ENCODE peak calls at places on chromosomes 1 and 21, in eight cellular contexts. A, W, B, T, F, S, G and E are unnamed samples.

GRCh38 chr1:37765937-37766664 is 1.2 kb upstream of the EPHA10 start:
- DNase-seq in S (peak), T (no peak), A (no peak), F (no peak), B (no peak), W (no peak), G (no peak), E (no peak)

GRCh38 chr1:81801834-81802531 is 1.2 kb downstream of the ADGRL2 start:
- DNase-seq in G (peak), S (peak), A (peak), T (no peak), F (peak), W (no peak), B (no peak), E (peak)

GRCh38 chr1:188220051-188220450 is 1391.3 kb downstream of the PLA2G4A start:
- DNase-seq in B (no peak), T (no peak), A (no peak), G (no peak), W (no peak), F (no peak), S (no peak), E (no peak)

GRCh38 chr1:212699839-212700596 is at the start of gene BATF3:
- DNase-seq in S (peak), A (peak), T (no peak), B (peak), W (peak), F (no peak), G (peak), E (peak)

GRCh38 chr1:25253911-25254310 is 6.7 kb upstream of the RSRP1 start:
- DNase-seq in G (no peak), T (no peak), F (peak), S (no peak), B (no peak), A (no peak), W (no peak), E (no peak)

GRCh38 chr1:64867266-64867665 is 99.1 kb downstream of the JAK1 start:
- DNase-seq in T (no peak), B (no peak), S (no peak), G (no peak), A (no peak), W (no peak), F (no peak), E (no peak)

GRCh38 chr1:197021716-197022115 is 44.4 kb downstream of the CFHR5 start:
- DNase-seq in B (no peak), G (no peak), F (no peak), S (no peak), T (no peak), W (no peak), A (no peak), E (no peak)

GRCh38 chr1:175132456-175132855 is 60.1 kb downstream of the KIAA0040 start:
- DNase-seq in F (peak), G (no peak), W (no peak), T (no peak), A (no peak), S (no peak), B (no peak), E (no peak)

GRCh38 chr1:93518516-93518915 is 70.6 kb downstream of the FNBP1L start:
- DNase-seq in W (no peak), T (no peak), S (no peak), A (no peak), G (no peak), F (no peak), B (no peak), E (no peak)

GRCh38 chr1:39955547-39956539 is 898 bp downstream of the MFSD2A start:
- DNase-seq in F (peak), W (no peak), S (peak), B (peak), G (no peak), A (no peak), T (no peak), E (peak)

GRCh38 chr1:243748706-243749283 is 101.2 kb downstream of the AKT3 start:
- DNase-seq in G (peak), F (peak), S (peak), B (no peak), W (no peak), T (no peak), A (no peak), E (no peak)

GRCh38 chr1:108813326-108813725 is 43.6 kb downstream of the AKNAD1 start:
- DNase-seq in F (no peak), W (no peak), A (no peak), T (no peak), S (no peak), B (no peak), G (no peak), E (no peak)

GRCh38 chr1:163174524-163175437 is 27.9 kb downstream of the RGS5 start:
- DNase-seq in T (no peak), S (peak), F (peak), B (peak), W (peak), A (peak), G (peak), E (peak)

GRCh38 chr1:204014336-204014735 is 58.6 kb upstream of the SOX13 start:
- DNase-seq in B (no peak), T (no peak), F (no peak), A (no peak), S (no peak), W (no peak), G (no peak), E (no peak)

GRCh38 chr1:118563969-118564951 is 379.2 kb upstream of the SPAG17 start:
- DNase-seq in B (no peak), F (no peak), S (no peak), T (no peak), A (peak), W (no peak), G (peak), E (peak)

GRCh38 chr1:226870323-226871046 is at the start of gene PSEN2:
- DNase-seq in B (peak), G (no peak), A (peak), T (no peak), S (peak), W (peak), F (peak), E (peak)

GRCh38 chr1:21935891-21936365 is 1.2 kb downstream of the HSPG2 start:
- DNase-seq in B (no peak), W (no peak), T (no peak), G (no peak), A (no peak), F (no peak), S (peak), E (no peak)

GRCh38 chr1:172585861-172586260 is 52.9 kb downstream of the SUCO start:
- DNase-seq in A (no peak), G (no peak), T (no peak), W (no peak), F (peak), S (no peak), B (no peak), E (no peak)

GRCh38 chr1:237031480-237031879 is 10.5 kb upstream of the RYR2 start:
- DNase-seq in W (no peak), F (no peak), S (no peak), G (no peak), B (no peak), A (no peak), T (no peak), E (no peak)

GRCh38 chr1:153790996-153791855 is 16.0 kb downstream of the SLC27A3 start:
- DNase-seq in A (no peak), W (no peak), F (peak), T (peak), S (no peak), B (no peak), G (no peak), E (no peak)

GRCh38 chr1:41363632-41364320 is 2.5 kb downstream of the FOXO6 start:
- DNase-seq in T (no peak), G (no peak), B (no peak), S (no peak), W (no peak), A (no peak), F (no peak), E (no peak)

GRCh38 chr1:67769633-67770256 is 63.5 kb downstream of the GNG12 start:
- DNase-seq in W (no peak), G (no peak), T (no peak), B (no peak), S (no peak), F (no peak), A (no peak), E (no peak)

GRCh38 chr1:67773462-67773861 is 59.8 kb downstream of the GNG12 start:
- DNase-seq in W (no peak), S (no peak), F (no peak), T (no peak), G (no peak), A (no peak), B (no peak), E (no peak)

GRCh38 chr1:67768480-67768879 is 64.8 kb downstream of the GNG12 start:
- DNase-seq in T (no peak), W (no peak), G (no peak), S (no peak), A (no peak), F (no peak), B (no peak), E (no peak)

GRCh38 chr1:67771776-67772175 is 61.5 kb downstream of the GNG12 start:
- DNase-seq in A (no peak), G (no peak), B (no peak), F (peak), T (no peak), W (no peak), S (no peak), E (no peak)

DNA sequence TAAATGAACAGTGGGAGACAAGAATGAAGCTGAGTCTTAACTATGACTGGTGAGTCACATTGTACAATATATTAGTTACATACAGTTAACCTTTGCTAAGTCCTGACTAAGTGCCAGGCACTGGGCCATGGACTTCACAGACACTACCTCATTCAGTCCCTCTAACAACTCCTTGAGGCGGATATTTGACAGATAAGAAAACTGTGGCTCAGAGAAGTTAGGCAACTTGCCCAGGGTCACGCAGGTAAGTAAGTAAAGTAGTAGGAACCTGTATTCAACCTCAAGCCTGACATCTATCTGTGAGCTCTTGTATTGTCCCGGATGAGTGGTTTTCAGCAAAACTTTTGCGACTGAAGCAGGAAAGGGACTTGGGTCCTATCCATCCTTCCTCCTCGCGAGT is 62.1 kb downstream of the GNG12 start:
- DNase-seq in B (no peak), G (no peak), S (peak), A (no peak), W (no peak), F (peak), T (no peak), E (no peak)
- TF ChIP-seq CTCF in B (no peak), G (no peak), S (peak), A (no peak), W (no peak), F (peak), T (no peak), E (no peak)

GRCh38 chr1:3858231-3858981 is 1.1 kb downstream of the DFFB start:
- DNase-seq in G (no peak), A (peak), T (no peak), S (peak), W (no peak), B (no peak), F (peak), E (peak)
- TF ChIP-seq CTCF in G (no peak), A (no peak), T (no peak), S (no peak), W (no peak), B (no peak), F (peak), E (no peak)

DNA sequence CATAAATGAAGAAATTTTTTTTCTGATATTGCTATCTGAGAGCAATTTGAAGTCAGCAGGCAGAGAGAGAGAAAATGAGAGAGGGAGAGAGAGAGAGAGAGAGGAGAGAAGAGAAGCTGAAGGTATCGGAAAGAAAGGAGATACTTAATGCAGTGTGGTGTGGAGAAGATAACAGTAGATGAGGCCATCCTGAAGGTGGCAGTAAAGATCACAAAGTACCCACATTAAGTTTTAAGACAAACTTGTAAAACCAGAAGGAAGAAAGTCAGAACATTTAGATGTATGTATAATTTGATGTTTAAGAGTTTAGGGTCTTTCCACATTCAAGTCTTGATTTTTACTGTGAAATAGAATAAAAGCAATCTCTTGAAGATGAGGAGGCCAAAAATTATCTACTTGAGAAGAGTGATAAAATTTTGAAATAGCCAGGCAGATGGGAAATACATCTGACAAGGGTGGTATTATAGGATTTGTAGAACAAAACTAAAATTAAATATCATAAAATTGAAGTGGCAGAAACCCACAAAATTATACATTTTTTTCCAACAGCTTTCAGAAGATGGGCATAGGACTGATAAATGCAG is 1753.4 kb downstream of the MRPL39 start:
- DNase-seq in T (no peak), S (peak), F (no peak), A (no peak), W (no peak), B (no peak), G (peak), E (no peak)
- TF ChIP-seq CTCF in T (peak), S (no peak), F (peak), A (no peak), W (no peak), B (no peak), G (peak), E (peak)

DNA sequence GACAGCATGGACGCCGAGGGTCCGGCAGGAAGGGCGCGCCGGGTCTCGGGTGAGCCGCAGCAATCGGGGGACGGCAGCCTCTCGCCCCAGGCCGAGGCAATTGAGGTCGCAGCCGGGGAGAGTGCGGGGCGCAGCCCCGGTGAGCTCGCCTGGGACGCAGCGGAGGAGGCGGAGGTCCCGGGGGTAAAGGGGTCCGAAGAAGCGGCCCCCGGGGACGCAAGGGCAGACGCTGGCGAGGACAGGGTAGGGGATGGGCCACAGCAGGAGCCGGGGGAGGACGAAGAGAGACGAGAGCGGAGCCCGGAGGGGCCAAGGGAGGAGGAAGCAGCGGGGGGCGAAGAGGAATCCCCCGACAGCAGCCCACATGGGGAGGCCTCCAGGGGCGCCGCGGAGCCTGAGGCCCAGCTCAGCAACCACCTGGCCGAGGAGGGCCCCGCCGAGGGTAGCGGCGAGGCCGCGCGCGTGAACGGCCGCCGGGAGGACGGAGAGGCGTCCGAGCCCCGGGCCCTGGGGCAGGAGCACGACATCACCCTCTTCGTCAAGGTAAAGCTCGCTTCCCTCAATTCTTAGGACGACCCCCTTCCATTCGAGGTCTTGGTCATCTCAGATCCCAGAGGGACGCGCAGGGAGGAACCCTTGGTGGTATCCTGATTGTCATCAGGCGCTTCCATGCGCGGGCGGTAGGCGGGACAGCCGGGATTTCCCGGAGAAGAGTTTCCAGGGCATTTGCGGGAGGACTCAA is 1.6 kb downstream of the CLIC6 start:
- DNase-seq in F (no peak), W (no peak), A (peak), S (peak), T (no peak), B (no peak), G (no peak), E (peak)
- TF ChIP-seq CTCF in F (no peak), W (no peak), A (no peak), S (no peak), T (no peak), B (no peak), G (peak), E (no peak)